ENCODE peak calls at places on chromosome 3, in six cellular contexts. W is HepG2, I is H7, D is cardiac muscle cell, U is sigmoid colon, T is tibial nerve. V is an unnamed sample. For H3K36me3, the result is how much of the 10 kb centered on the place peaks cover.

GRCh38 chr3:58531956-58532355 is 5.0 kb downstream of the ACOX2 start:
- DNase-seq in W (no peak), I (no peak), D (no peak), U (no peak), T (no peak), V (no peak)

GRCh38 chr3:38627956-38628355 is 21.5 kb downstream of the SCN5A start:
- DNase-seq in W (peak), I (peak), D (peak), U (no peak), T (no peak), V (no peak)

GRCh38 chr3:11538581-11538980 is 105.1 kb downstream of the VGLL4 start:
- DNase-seq in W (no peak), I (no peak), D (no peak), U (no peak), T (no peak), V (no peak)

GRCh38 chr3:115688408-115688807 is 65.1 kb downstream of the GAP43 start:
- DNase-seq in W (no peak), I (no peak), D (no peak), U (no peak), T (no peak), V (no peak)

GRCh38 chr3:186361612-186362408 is at the start of gene DGKG:
- DNase-seq in W (no peak), I (peak), D (peak), U (peak), T (peak), V (no peak)

GRCh38 chr3:141275032-141275422 is 43.4 kb downstream of the PXYLP1 start:
- DNase-seq in W (peak), I (no peak), D (no peak), U (no peak), T (no peak), V (peak)

GRCh38 chr3:114179575-114179974 is 723 bp upstream of the DRD3 start:
- DNase-seq in W (peak), I (peak), D (peak), U (no peak), T (no peak), V (no peak)

GRCh38 chr3:129651316-129652202 is 45.1 kb upstream of the PLXND1 start:
- DNase-seq in W (no peak), I (no peak), D (no peak), U (no peak), T (no peak), V (peak)

GRCh38 chr3:8627541-8627940 is 17.1 kb downstream of the SSUH2 start:
- DNase-seq in W (no peak), I (no peak), D (no peak), U (peak), T (no peak), V (no peak)

GRCh38 chr3:66381621-66382020 is 119.2 kb downstream of the LRIG1 start:
- DNase-seq in W (no peak), I (no peak), D (no peak), U (peak), T (no peak), V (no peak)

GRCh38 chr3:59412506-59412905 is 362.7 kb upstream of the CFAP20DC start:
- DNase-seq in W (no peak), I (no peak), D (no peak), U (no peak), T (no peak), V (no peak)

GRCh38 chr3:146504546-146505197 is 35.3 kb upstream of the PLSCR2 start:
- DNase-seq in W (no peak), I (peak), D (no peak), U (no peak), T (no peak), V (no peak)

GRCh38 chr3:103170651-103171050 is 735.8 kb downstream of the ZPLD1 start:
- DNase-seq in W (no peak), I (no peak), D (no peak), U (no peak), T (no peak), V (no peak)

GRCh38 chr3:107117922-107118576 is 259.2 kb upstream of the CCDC54 start:
- DNase-seq in W (peak), I (peak), D (peak), U (no peak), T (peak), V (peak)

GRCh38 chr3:143529018-143529478 is 319.2 kb downstream of the SLC9A9 start:
- DNase-seq in W (no peak), I (no peak), D (no peak), U (no peak), T (no peak), V (no peak)

GRCh38 chr3:5389057-5389456 is 201.6 kb downstream of the EDEM1 start:
- DNase-seq in W (peak), I (no peak), D (no peak), U (no peak), T (no peak), V (no peak)

GRCh38 chr3:33083958-33084357 is 13.0 kb downstream of the GLB1 start:
- DNase-seq in W (no peak), I (peak), D (no peak), U (no peak), T (no peak), V (no peak)

GRCh38 chr3:178712247-178712646 is 176.0 kb downstream of the KCNMB2 start:
- DNase-seq in W (no peak), I (no peak), D (no peak), U (no peak), T (no peak), V (no peak)

GRCh38 chr3:129345971-129346370 is 67.3 kb downstream of the HMCES start:
- DNase-seq in W (no peak), I (no peak), D (no peak), U (no peak), T (no peak), V (no peak)

GRCh38 chr3:41920406-41920970 is 41.4 kb downstream of the ULK4 start:
- DNase-seq in W (no peak), I (no peak), D (no peak), U (no peak), T (no peak), V (no peak)

GRCh38 chr3:59423707-59424106 is 373.9 kb upstream of the CFAP20DC start:
- DNase-seq in W (no peak), I (no peak), D (no peak), U (no peak), T (no peak), V (no peak)

GRCh38 chr3:76561494-76562242 is 478.2 kb upstream of the ROBO2 start:
- DNase-seq in W (no peak), I (peak), D (no peak), U (no peak), T (no peak), V (no peak)

GRCh38 chr3:100463002-100463401 is 29.4 kb upstream of the TMEM45A start:
- DNase-seq in W (peak), I (peak), D (peak), U (no peak), T (no peak), V (peak)

GRCh38 chr3:66033241-66034138 is 5.2 kb downstream of the MAGI1 start:
- DNase-seq in W (no peak), I (no peak), D (no peak), U (no peak), T (no peak), V (no peak)

GRCh38 chr3:14424711-14425573 is 22.5 kb downstream of the SLC6A6 start:
- DNase-seq in W (no peak), I (no peak), D (no peak), U (no peak), T (no peak), V (no peak)

GRCh38 chr3:114649331-114649730 is 355.5 kb downstream of the TIGIT start:
- DNase-seq in W (peak), I (no peak), D (no peak), U (no peak), T (no peak), V (peak)

GRCh38 chr3:71050521-71051258 is 532.8 kb downstream of the FOXP1 start:
- DNase-seq in W (peak), I (no peak), D (no peak), U (no peak), T (no peak), V (no peak)

GRCh38 chr3:184186902-184187207 is 856 bp downstream of the ABCF3 start:
- DNase-seq in W (no peak), I (no peak), D (no peak), U (no peak), T (no peak), V (no peak)

GRCh38 chr3:184489457-184489856 is 72.1 kb upstream of the EPHB3 start:
- DNase-seq in W (no peak), I (no peak), D (no peak), U (no peak), T (no peak), V (no peak)

GRCh38 chr3:101414121-101414520 is 93.7 kb upstream of the IMPG2 start:
- DNase-seq in W (no peak), I (no peak), D (no peak), U (no peak), T (no peak), V (no peak)

GRCh38 chr3:160112996-160113395 is 112.2 kb upstream of the C3orf80 start:
- DNase-seq in W (no peak), I (no peak), D (no peak), U (no peak), T (no peak), V (no peak)

GRCh38 chr3:42711491-42712343 is 9.1 kb upstream of the HHATL start:
- DNase-seq in W (no peak), I (peak), D (no peak), U (peak), T (no peak), V (no peak)

GRCh38 chr3:4504340-4505261 is 11.5 kb downstream of the ITPR1 start:
- DNase-seq in W (no peak), I (no peak), D (peak), U (peak), T (no peak), V (no peak)

GRCh38 chr3:32354362-32354778 is 37.3 kb upstream of the CMTM7 start:
- DNase-seq in W (peak), I (no peak), D (no peak), U (no peak), T (no peak), V (no peak)

GRCh38 chr3:24521306-24522154 is 26.9 kb upstream of the THRB start:
- DNase-seq in W (peak), I (peak), D (peak), U (peak), T (peak), V (no peak)

GRCh38 chr3:189787622-189788021 is 156.4 kb downstream of the TP63 start:
- DNase-seq in W (no peak), I (no peak), D (no peak), U (no peak), T (no peak), V (no peak)

GRCh38 chr3:44557074-44557473 is 2.1 kb downstream of the ZKSCAN7 start:
- DNase-seq in W (no peak), I (no peak), D (no peak), U (no peak), T (no peak), V (no peak)
- H3K36me3 ChIP-seq in W (under half), I (under half), D (under half), U (under half), T (half or more), V (under half)

GRCh38 chr3:138068046-138068445 is 47.4 kb downstream of the DZIP1L start:
- DNase-seq in W (no peak), I (peak), D (no peak), U (no peak), T (no peak), V (no peak)

GRCh38 chr3:138068579-138069174 is 46.7 kb downstream of the DZIP1L start:
- DNase-seq in W (peak), I (peak), D (peak), U (peak), T (peak), V (no peak)

GRCh38 chr3:138066972-138067371 is 48.4 kb downstream of the DZIP1L start:
- DNase-seq in W (no peak), I (no peak), D (peak), U (no peak), T (no peak), V (no peak)

GRCh38 chr3:138072816-138073215 is 42.6 kb downstream of the DZIP1L start:
- DNase-seq in W (no peak), I (no peak), D (no peak), U (no peak), T (no peak), V (no peak)

DNA sequence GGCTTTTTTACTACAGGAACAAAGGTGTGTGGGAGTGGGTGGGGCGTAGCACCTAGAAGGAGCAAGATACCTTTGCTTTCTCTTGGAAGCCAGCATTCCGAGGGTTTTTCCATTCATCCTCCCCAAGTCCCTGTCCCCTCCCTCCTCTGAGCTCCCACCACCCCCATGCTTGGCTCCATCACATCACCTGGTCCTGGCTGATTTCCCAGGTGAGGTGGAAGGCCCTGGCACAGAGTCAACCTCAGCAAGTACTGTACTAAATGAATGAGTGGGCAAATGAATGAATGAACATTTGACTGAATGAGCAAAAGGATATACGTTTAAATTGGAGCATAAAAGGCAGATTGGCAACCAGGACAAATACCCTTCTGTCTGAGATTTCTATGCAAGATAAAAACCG is 45.4 kb downstream of the DZIP1L start:
- DNase-seq in W (no peak), I (no peak), D (no peak), U (no peak), T (no peak), V (no peak)
- H3K36me3 ChIP-seq in W (under half), I (under half), D (under half), U (half or more), T (half or more), V (under half)

GRCh38 chr3:127606981-127607595 is 8.9 kb downstream of the MCM2 start:
- DNase-seq in W (no peak), I (no peak), D (no peak), U (no peak), T (no peak), V (no peak)
- H3K36me3 ChIP-seq in W (under half), I (half or more), D (under half), U (under half), T (half or more), V (under half)

GRCh38 chr3:123104550-123104949 is 37.7 kb downstream of the PDIA5 start:
- DNase-seq in W (no peak), I (no peak), D (no peak), U (no peak), T (no peak), V (peak)
- H3K36me3 ChIP-seq in W (under half), I (under half), D (under half), U (half or more), T (half or more), V (under half)

GRCh38 chr3:36763111-36763849 is 1.1 kb downstream of the DCLK3 start:
- DNase-seq in W (no peak), I (peak), D (no peak), U (no peak), T (no peak), V (no peak)

GRCh38 chr3:36769926-36770325 is 5.6 kb upstream of the DCLK3 start:
- DNase-seq in W (no peak), I (no peak), D (no peak), U (no peak), T (no peak), V (no peak)

GRCh38 chr3:36765104-36765503 is 751 bp upstream of the DCLK3 start:
- DNase-seq in W (no peak), I (no peak), D (no peak), U (no peak), T (no peak), V (no peak)

GRCh38 chr3:36764704-36765038 is 318 bp upstream of the DCLK3 start:
- DNase-seq in W (no peak), I (no peak), D (no peak), U (no peak), T (no peak), V (no peak)

DNA sequence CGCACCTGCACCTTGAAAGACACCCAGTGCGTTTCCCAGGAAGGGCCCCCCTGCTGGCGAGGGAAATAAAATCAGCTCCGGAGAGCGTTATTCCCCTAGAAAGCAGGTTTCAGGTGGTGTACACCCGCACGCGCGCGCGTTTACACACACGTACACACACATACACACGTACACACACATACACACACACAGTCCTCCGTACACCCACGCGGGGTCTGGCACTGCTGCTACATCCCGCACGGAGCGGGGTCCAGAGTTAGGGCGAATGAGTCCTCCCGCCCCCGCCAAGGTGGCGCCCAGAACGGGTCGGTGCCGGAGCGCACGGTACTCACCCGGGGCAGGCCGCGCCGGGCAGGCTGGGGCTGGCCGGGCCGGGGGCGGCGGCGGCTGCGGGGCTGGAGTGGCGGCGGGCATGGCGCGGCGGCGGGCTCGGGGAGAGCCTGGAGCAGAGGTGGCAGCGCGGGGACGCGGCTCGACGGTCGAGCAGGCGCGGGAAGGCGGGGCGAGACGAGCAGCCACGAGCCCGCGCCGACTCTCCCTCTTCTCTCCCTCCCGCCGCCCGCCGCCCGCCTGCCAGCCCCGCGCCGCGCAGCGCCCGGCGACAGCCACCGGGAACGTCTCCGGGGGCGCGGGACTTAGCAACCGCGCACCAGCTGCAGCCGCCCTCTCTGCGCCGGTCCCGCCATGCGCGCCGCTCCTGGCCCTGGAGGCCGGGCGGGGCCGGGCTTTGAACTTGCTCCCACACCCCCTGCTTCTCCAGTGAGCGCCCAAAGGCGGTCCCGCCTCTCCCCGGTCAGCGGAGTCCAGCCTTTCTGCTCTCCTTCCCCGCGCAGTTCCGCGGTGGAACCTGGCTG is at the start of gene DCLK3:
- DNase-seq in W (no peak), I (peak), D (peak), U (no peak), T (no peak), V (no peak)
- H3K36me3 ChIP-seq in W (under half), I (under half), D (under half), U (under half), T (under half), V (under half)

DNA sequence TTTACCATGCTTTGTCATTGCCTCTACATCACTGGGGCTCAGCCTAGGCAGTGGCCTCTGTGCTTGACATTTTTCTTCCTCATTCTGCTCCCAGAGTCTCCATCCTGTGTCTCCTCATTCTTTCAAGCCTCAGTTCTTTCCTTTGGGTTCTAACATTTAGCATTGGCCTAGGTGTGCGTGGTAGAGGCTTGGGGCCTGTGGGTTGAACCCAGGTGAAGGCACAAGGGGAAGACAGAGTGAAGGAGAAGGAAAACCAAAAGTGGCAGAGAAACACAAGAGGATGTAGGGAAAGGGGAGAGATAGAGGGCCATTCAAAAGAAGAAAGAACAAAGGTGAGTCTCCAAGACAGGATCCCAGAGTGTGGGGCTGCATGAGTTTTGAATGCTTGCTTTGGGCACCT is 75.7 kb downstream of the FNDC3B start:
- DNase-seq in W (no peak), I (no peak), D (no peak), U (no peak), T (no peak), V (no peak)
- H3K36me3 ChIP-seq in W (under half), I (under half), D (under half), U (under half), T (under half), V (under half)

GRCh38 chr3:47409284-47409683 is 28.5 kb downstream of the PTPN23 start:
- DNase-seq in W (no peak), I (peak), D (no peak), U (no peak), T (no peak), V (no peak)
- H3K36me3 ChIP-seq in W (half or more), I (under half), D (under half), U (half or more), T (half or more), V (half or more)

GRCh38 chr3:56456117-56456516 is 12.2 kb downstream of the ERC2 start:
- DNase-seq in W (no peak), I (no peak), D (no peak), U (no peak), T (no peak), V (no peak)

GRCh38 chr3:56452085-56452484 is 16.2 kb downstream of the ERC2 start:
- DNase-seq in W (no peak), I (no peak), D (no peak), U (no peak), T (no peak), V (no peak)

GRCh38 chr3:56453027-56453426 is 15.2 kb downstream of the ERC2 start:
- DNase-seq in W (no peak), I (no peak), D (no peak), U (no peak), T (no peak), V (no peak)
- H3K36me3 ChIP-seq in W (under half), I (under half), D (under half), U (under half), T (under half), V (under half)

GRCh38 chr3:12585970-12586369 is 29.1 kb downstream of the MKRN2 start:
- DNase-seq in W (no peak), I (no peak), D (no peak), U (no peak), T (no peak), V (no peak)

GRCh38 chr3:12586403-12586802 is 29.5 kb downstream of the MKRN2 start:
- DNase-seq in W (no peak), I (no peak), D (no peak), U (no peak), T (no peak), V (no peak)

GRCh38 chr3:12588674-12589054 is 31.8 kb downstream of the MKRN2 start:
- DNase-seq in W (no peak), I (no peak), D (no peak), U (no peak), T (no peak), V (no peak)

GRCh38 chr3:12590096-12590495 is 33.2 kb downstream of the MKRN2 start:
- DNase-seq in W (no peak), I (no peak), D (no peak), U (no peak), T (no peak), V (no peak)

DNA sequence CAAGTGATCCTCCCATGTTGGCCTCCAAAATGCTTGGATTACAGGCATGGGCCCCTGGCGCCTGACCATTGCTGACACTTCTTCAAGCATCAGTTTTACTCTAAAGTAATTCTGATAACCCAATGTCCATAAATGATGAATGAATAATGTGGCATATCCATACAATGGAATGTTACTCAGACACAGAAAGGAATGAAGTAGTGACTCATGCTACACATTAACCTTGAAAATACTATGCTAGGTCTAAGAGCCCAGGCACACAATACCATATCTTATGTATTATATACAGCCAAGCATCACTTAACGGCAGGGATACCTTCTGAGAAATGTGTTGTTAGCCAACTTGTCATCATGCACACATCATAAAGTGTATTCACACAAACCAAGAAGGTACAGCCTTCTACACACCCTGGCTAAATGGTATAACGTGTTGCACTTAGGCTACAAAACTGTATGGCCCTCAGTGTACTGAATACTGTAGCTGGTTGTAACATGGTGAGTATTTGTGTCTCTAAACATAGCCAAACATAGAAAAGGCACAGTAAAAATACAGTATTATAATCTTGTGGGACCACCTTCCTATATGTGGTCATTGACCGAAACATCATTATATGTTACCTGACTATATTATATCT is 31.3 kb downstream of the MKRN2 start:
- DNase-seq in W (no peak), I (no peak), D (no peak), U (no peak), T (no peak), V (no peak)
- H3K36me3 ChIP-seq in W (under half), I (under half), D (half or more), U (half or more), T (half or more), V (under half)